ENCODE peak calls at places on chromosomes 3 and 15, in eight cellular contexts. J is activated T-cell treated with anti-CD3 and anti-CD28 coated beads for 1 hour; Q is activated naive CD8-positive, alpha-beta T cell treated with anti-CD3 and anti-CD28 coated beads, Interleukin-2, amount 50 U/mL, for 16 hours; H is Peyer's patch; S is NCI-H1105; M is mucosa of descending colon; U is upper lobe of right lung; V is AML-193. Z is an unnamed sample.

GRCh38 chr3:124588794-124589193 is 141.5 kb upstream of the UMPS start:
- DNase-seq in J (no peak), Q (no peak), H (no peak), S (no peak), M (no peak), U (no peak), V (no peak), Z (no peak)

GRCh38 chr3:88003115-88003755 is 55.6 kb downstream of the CGGBP1 start:
- DNase-seq in J (no peak), Q (no peak), H (no peak), S (no peak), M (peak; percentile 65), U (no peak), V (peak; percentile 81), Z (no peak)

GRCh38 chr15:92672102-92672501 is 16.5 kb upstream of the FAM174B start:
- DNase-seq in J (no peak), Q (no peak), H (no peak), S (no peak), M (no peak), U (no peak), V (no peak), Z (no peak)

GRCh38 chr15:71595846-71596553 is 214.4 kb upstream of the NR2E3 start:
- DNase-seq in J (no peak), Q (no peak), H (no peak), S (no peak), M (no peak), U (no peak), V (no peak), Z (no peak)

GRCh38 chr3:128348805-128349531 is 117.7 kb downstream of the DNAJB8 start:
- DNase-seq in J (no peak), Q (no peak), H (peak; percentile 20), S (no peak), M (no peak), U (no peak), V (peak; percentile 7), Z (peak; percentile 47)

GRCh38 chr3:46559030-46559704 is 6.9 kb downstream of the LRRC2 start:
- DNase-seq in J (no peak), Q (no peak), H (no peak), S (no peak), M (no peak), U (no peak), V (no peak), Z (no peak)

GRCh38 chr15:44781128-44781810 is 44.9 kb downstream of the TRIM69 start:
- DNase-seq in J (no peak), Q (no peak), H (no peak), S (no peak), M (no peak), U (no peak), V (no peak), Z (no peak)

GRCh38 chr15:35320911-35321310 is 225.1 kb downstream of the DPH6 start:
- DNase-seq in J (no peak), Q (no peak), H (no peak), S (no peak), M (no peak), U (no peak), V (no peak), Z (no peak)

GRCh38 chr3:13013994-13014754 is 59.1 kb downstream of the IQSEC1 start:
- DNase-seq in J (no peak), Q (no peak), H (peak; percentile 48), S (no peak), M (no peak), U (no peak), V (no peak), Z (peak; percentile 69)